ENCODE peak calls at places on chromosomes 6 and 20, in five cellular contexts. One of them, this sample, is unnamed.

GRCh38 chr6:33417127-33417902 is 592 bp downstream of the CUTA start:
- DNase-seq in H1: no peak
- DNase-seq in K562: peak; percentile 76
- DNase-seq in IMR-90: peak; percentile 94
- DNase-seq in A549: peak; percentile 38
- DNase-seq in this sample: no peak

GRCh38 chr6:150936021-150936555 is 70.6 kb downstream of the MTHFD1L start:
- DNase-seq in K562: no peak
- DNase-seq in A549: no peak
- DNase-seq in IMR-90: no peak
- DNase-seq in H1: no peak
- DNase-seq in this sample: no peak

GRCh38 chr20:61954276-61955021 is 111.2 kb downstream of the TAF4 start:
- DNase-seq in H1: no peak
- DNase-seq in K562: peak; percentile 14
- DNase-seq in IMR-90: no peak
- DNase-seq in A549: no peak
- DNase-seq in this sample: no peak

GRCh38 chr6:110284877-110285276 is 73.3 kb downstream of the METTL24 start:
- DNase-seq in IMR-90: no peak
- DNase-seq in H1: no peak
- DNase-seq in A549: no peak
- DNase-seq in K562: no peak
- DNase-seq in this sample: no peak

GRCh38 chr20:57601737-57602136 is 18.5 kb downstream of the ZBP1 start:
- DNase-seq in IMR-90: no peak
- DNase-seq in H1: no peak
- DNase-seq in K562: no peak
- DNase-seq in A549: no peak
- DNase-seq in this sample: no peak

GRCh38 chr6:158170656-158171081 is 2.5 kb downstream of the GTF2H5 start:
- DNase-seq in IMR-90: peak; percentile 89
- DNase-seq in H1: no peak
- DNase-seq in A549: no peak
- DNase-seq in K562: no peak
- DNase-seq in this sample: peak; percentile 78

GRCh38 chr6:158158748-158159147 is 9.3 kb downstream of the SERAC1 start:
- DNase-seq in H1: no peak
- DNase-seq in A549: no peak
- DNase-seq in IMR-90: peak; percentile 62
- DNase-seq in K562: no peak
- DNase-seq in this sample: no peak

GRCh38 chr20:50203951-50204937 is 13.6 kb downstream of the CEBPB start:
- DNase-seq in A549: no peak
- DNase-seq in K562: no peak
- DNase-seq in IMR-90: no peak
- DNase-seq in H1: no peak
- DNase-seq in this sample: no peak

GRCh38 chr20:63707558-63708300 is at the start of the genes ARFRP1 and ZGPAT:
- DNase-seq in IMR-90: peak; percentile 67
- DNase-seq in H1: no peak
- DNase-seq in A549: peak; percentile 64
- DNase-seq in K562: peak; percentile 95
- DNase-seq in this sample: peak; percentile 84

GRCh38 chr6:36150283-36150682 is 20.0 kb downstream of the MAPK13 start:
- DNase-seq in K562: no peak
- DNase-seq in IMR-90: no peak
- DNase-seq in A549: no peak
- DNase-seq in H1: no peak
- DNase-seq in this sample: no peak

GRCh38 chr6:42316390-42316970 is 98.8 kb upstream of the MRPS10 start:
- DNase-seq in A549: no peak
- DNase-seq in K562: peak; percentile 48
- DNase-seq in IMR-90: peak; percentile 90
- DNase-seq in H1: peak; percentile 15
- DNase-seq in this sample: no peak

GRCh38 chr20:14957416-14957815 is 620.0 kb upstream of the FLRT3 start:
- DNase-seq in H1: no peak
- DNase-seq in K562: no peak
- DNase-seq in A549: no peak
- DNase-seq in IMR-90: no peak
- DNase-seq in this sample: no peak

GRCh38 chr6:44034931-44035345 is 92.3 kb downstream of the MRPL14 start:
- DNase-seq in K562: no peak
- DNase-seq in A549: no peak
- DNase-seq in IMR-90: no peak
- DNase-seq in H1: no peak
- DNase-seq in this sample: no peak

GRCh38 chr6:28082939-28083338 is 2.6 kb downstream of the ZNF165 start:
- DNase-seq in IMR-90: no peak
- DNase-seq in K562: no peak
- DNase-seq in H1: no peak
- DNase-seq in A549: no peak
- DNase-seq in this sample: no peak

GRCh38 chr20:37298190-37298939 is 8.9 kb downstream of the MANBAL start:
- DNase-seq in H1: no peak
- DNase-seq in K562: no peak
- DNase-seq in IMR-90: peak; percentile 84
- DNase-seq in A549: no peak
- DNase-seq in this sample: no peak

GRCh38 chr6:6781172-6781876 is 192.8 kb downstream of the LY86 start:
- DNase-seq in K562: no peak
- DNase-seq in IMR-90: peak; percentile 70
- DNase-seq in A549: peak; percentile 15
- DNase-seq in H1: no peak
- DNase-seq in this sample: no peak

DNA sequence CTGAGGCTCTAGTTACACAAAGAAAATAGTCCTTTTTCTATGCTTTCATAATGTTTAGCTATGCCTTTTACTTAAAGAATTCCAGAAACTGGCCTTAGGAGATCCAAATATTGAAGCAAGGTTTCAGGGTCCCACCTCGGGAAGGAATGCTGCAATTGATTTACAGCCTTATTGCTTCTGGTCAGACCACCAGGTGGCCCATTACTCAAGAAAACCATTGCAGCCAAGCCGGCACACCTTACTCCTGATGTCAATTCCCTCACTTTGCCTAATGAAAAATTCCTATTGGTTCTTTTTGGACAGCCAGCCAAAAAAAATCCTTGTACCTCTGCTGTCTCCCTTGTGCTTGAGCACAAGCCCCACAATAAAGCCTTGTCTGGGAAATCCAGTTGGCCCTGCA is 173.9 kb downstream of the LMBRD1 start:
- DNase-seq in IMR-90: no peak
- DNase-seq in H1: no peak
- DNase-seq in A549: no peak
- DNase-seq in K562: no peak
- DNase-seq in this sample: no peak
- TF ChIP-seq MAFK in IMR-90: no peak
- TF ChIP-seq MAFK in H1: no peak
- TF ChIP-seq MAFK in A549: no peak
- TF ChIP-seq MAFK in K562: no peak
- TF ChIP-seq MAFK in this sample: no peak

DNA sequence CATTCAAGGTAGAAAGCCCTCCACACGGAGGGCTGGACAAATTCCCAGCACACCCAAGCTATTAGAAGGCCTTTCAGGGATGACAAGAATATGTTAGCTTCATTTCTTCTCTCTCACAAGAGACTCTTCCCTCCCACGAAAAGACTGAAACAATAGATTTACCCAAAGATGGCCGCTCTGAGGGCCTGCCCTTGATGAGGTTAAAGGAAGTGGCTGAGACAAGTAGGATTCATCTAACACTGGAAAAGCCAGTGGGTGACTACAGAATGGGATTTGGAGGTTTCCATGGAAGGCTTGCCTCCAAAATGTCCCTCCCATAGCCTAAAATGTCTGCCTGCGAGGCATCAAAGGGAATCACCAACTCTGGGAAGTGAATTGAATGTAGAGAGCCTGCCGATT is 277.6 kb downstream of the CLIC5 start:
- DNase-seq in K562: no peak
- DNase-seq in H1: no peak
- DNase-seq in IMR-90: no peak
- DNase-seq in A549: no peak
- DNase-seq in this sample: no peak
- TF ChIP-seq MAFK in K562: no peak
- TF ChIP-seq MAFK in H1: no peak
- TF ChIP-seq MAFK in IMR-90: no peak
- TF ChIP-seq MAFK in A549: no peak
- TF ChIP-seq MAFK in this sample: no peak

GRCh38 chr20:44695295-44696230 is 19.6 kb upstream of the CCN5 start:
- DNase-seq in H1: no peak
- DNase-seq in IMR-90: peak; percentile 85
- DNase-seq in A549: no peak
- DNase-seq in K562: no peak
- DNase-seq in this sample: no peak
- TF ChIP-seq MAFK in H1: no peak
- TF ChIP-seq MAFK in IMR-90: no peak
- TF ChIP-seq MAFK in A549: no peak
- TF ChIP-seq MAFK in K562: no peak
- TF ChIP-seq MAFK in this sample: no peak

DNA sequence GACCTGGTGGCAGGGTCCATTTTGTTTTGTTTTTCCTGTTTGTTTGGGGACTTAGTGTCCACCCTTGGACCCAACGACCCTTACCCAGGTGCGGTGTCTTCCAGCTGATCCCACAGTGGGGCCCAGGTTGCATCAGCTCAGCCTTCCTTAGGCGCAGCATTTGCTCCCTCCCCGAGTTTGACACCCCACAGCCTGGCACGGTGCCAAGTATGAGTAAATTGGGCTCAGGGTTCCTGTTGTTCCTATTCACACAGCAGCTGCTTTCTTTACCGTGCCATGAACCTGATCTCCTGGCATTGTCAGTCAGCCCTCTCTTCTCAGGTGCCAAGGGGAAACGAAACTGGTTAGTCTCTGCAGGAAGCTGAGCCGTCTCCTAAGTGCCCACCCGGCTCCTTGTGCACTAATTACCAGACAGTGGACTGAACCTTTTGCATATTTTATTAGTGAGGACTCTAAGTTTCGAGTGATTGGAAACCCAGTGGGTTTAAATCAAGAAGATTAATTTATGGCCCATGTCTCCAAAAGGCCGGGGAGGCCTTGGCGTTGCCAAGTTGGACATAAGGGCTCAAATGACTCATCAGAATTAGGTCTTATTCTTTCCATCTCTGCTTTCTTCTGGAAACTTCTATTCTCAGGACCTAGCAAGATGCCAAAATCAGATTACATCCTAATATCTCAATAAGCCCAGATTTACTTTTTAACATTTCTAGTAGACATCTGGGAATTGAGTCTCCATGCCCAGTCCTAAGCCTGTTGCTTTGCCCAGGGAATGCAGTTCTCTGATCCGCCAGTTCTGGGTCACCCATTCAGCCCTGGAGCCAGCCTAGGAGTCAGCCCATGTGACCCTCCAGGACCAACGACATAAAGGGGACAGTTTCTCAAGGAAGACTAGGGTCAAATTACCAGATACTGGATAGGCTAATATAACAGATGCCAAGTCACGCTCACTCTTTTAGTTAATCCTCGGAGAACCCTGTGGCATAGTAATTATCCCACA is 68.8 kb downstream of the TSHZ2 start:
- DNase-seq in K562: no peak
- DNase-seq in A549: no peak
- DNase-seq in IMR-90: no peak
- DNase-seq in H1: no peak
- DNase-seq in this sample: no peak
- TF ChIP-seq MAFK in K562: no peak
- TF ChIP-seq MAFK in A549: no peak
- TF ChIP-seq MAFK in IMR-90: no peak
- TF ChIP-seq MAFK in H1: no peak
- TF ChIP-seq MAFK in this sample: no peak

DNA sequence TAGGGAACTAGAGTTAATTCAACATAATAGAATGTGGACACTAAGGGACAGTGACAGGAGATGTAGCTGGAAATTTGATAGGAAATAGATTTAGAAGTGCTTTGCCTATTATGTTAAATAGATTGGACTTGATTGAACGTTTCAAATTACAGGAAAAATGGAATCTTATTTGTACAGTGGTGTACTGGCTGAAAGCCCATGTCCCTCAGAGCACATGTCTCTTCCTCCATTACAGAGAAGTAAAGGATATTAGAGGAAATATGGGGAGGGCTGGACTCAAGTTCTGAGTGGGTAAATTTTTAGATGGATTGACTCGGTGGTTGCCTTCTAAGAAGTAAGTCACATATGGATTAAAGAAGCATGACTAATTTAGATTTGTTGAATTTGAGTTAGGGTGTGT is 11.4 kb downstream of the PKIB start:
- DNase-seq in A549: no peak
- DNase-seq in H1: no peak
- DNase-seq in K562: no peak
- DNase-seq in IMR-90: no peak
- DNase-seq in this sample: no peak
- TF ChIP-seq MAFK in A549: no peak
- TF ChIP-seq MAFK in H1: no peak
- TF ChIP-seq MAFK in K562: no peak
- TF ChIP-seq MAFK in IMR-90: no peak
- TF ChIP-seq MAFK in this sample: no peak

DNA sequence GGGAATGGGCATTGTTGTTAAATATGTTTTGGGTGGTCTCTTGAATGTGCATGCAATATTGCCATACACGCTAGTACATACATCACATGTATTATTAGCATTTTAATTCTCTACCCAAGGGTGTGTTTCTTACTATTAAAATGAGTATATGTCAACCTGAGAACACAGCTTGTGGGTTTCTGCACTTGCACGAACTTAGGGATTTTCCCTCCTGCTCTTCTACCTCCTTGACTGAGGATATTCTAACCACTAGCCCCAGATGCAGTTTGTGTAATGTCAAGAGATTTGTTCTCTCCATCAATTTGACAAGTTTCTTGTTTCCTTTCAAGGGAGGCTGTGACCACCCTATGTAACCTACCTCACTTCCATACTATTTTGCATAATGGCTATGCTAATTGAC is 14.7 kb upstream of the SLC17A2 start:
- DNase-seq in A549: no peak
- DNase-seq in H1: no peak
- DNase-seq in IMR-90: no peak
- DNase-seq in K562: no peak
- DNase-seq in this sample: no peak
- TF ChIP-seq MAFK in A549: no peak
- TF ChIP-seq MAFK in H1: no peak
- TF ChIP-seq MAFK in IMR-90: no peak
- TF ChIP-seq MAFK in K562: no peak
- TF ChIP-seq MAFK in this sample: no peak

GRCh38 chr6:54206510-54206909 is 95.3 kb downstream of the MLIP start:
- DNase-seq in H1: no peak
- DNase-seq in K562: no peak
- DNase-seq in A549: no peak
- DNase-seq in IMR-90: no peak
- DNase-seq in this sample: peak; percentile 9
- TF ChIP-seq MAFK in H1: no peak
- TF ChIP-seq MAFK in K562: no peak
- TF ChIP-seq MAFK in A549: no peak
- TF ChIP-seq MAFK in IMR-90: no peak
- TF ChIP-seq MAFK in this sample: no peak

GRCh38 chr6:90610291-90610670 is 23.4 kb upstream of the MAP3K7 start:
- DNase-seq in IMR-90: no peak
- DNase-seq in H1: no peak
- DNase-seq in K562: no peak
- DNase-seq in A549: no peak
- DNase-seq in this sample: no peak
- TF ChIP-seq MAFK in IMR-90: no peak
- TF ChIP-seq MAFK in H1: no peak
- TF ChIP-seq MAFK in K562: no peak
- TF ChIP-seq MAFK in A549: no peak
- TF ChIP-seq MAFK in this sample: no peak